ENCODE peak calls at places on chromosomes 3 and 15, in ten cellular contexts. J is HEK293T; M is GM04504; E is AG20443; W is AG08396; O is stimulated activated CD8-positive, alpha-beta memory T cell treated with anti-CD3 and anti-CD28 coated beads, Interleukin-7, amount 100 ng/mL, for 4 hours; P is GM12892; U is Kasumi-1; X is tibial nerve; L is NCI-H1694 treated with DMSO at 0.1 percent for 48 hours. S is an unnamed sample.

GRCh38 chr3:117298273-117298672 is 588.7 kb downstream of the TUSC7 start:
- DNase-seq in O (no peak), X (no peak), P (no peak), M (no peak), J (no peak), L (no peak), E (no peak), W (no peak), U (no peak), S (no peak)

GRCh38 chr3:80187981-80188380 is 420.2 kb upstream of the ROBO1 start:
- DNase-seq in J (no peak), M (no peak), O (no peak), U (no peak), W (no peak), P (no peak), E (no peak), X (no peak), L (no peak), S (no peak)

GRCh38 chr3:132232231-132232792 is 84.9 kb upstream of the ACP3 start:
- DNase-seq in X (no peak), U (no peak), E (no peak), M (no peak), P (no peak), J (no peak), W (no peak), L (no peak), O (no peak), S (no peak)

GRCh38 chr3:105260385-105260784 is 106.3 kb upstream of the ALCAM start:
- DNase-seq in W (no peak), U (no peak), E (no peak), M (no peak), X (no peak), O (no peak), P (no peak), J (no peak), L (no peak), S (no peak)

GRCh38 chr15:42165081-42165480 is 8.6 kb upstream of the PLA2G4F start:
- DNase-seq in M (peak; percentile 26), L (no peak), J (no peak), X (no peak), U (no peak), W (no peak), P (no peak), O (no peak), E (no peak), S (no peak)

GRCh38 chr3:83218383-83219200 is 1457.1 kb upstream of the GBE1 start:
- DNase-seq in L (no peak), O (no peak), E (no peak), X (no peak), J (no peak), M (no peak), W (no peak), P (no peak), U (no peak), S (no peak)

GRCh38 chr3:48187579-48188265 is 495 bp downstream of the CDC25A start:
- DNase-seq in L (no peak), X (peak; percentile 24), P (no peak), U (no peak), E (peak; percentile 69), J (peak; percentile 34), W (peak; percentile 68), M (no peak), O (no peak), S (no peak)

GRCh38 chr3:183317886-183318845 is 65.1 kb downstream of the B3GNT5 start:
- DNase-seq in M (no peak), W (no peak), U (no peak), L (no peak), O (no peak), E (no peak), P (no peak), X (no peak), J (no peak), S (no peak)

GRCh38 chr3:101038393-101038792 is 45.2 kb upstream of the ABI3BP start:
- DNase-seq in E (peak; percentile 16), U (no peak), O (no peak), J (no peak), X (no peak), W (peak; percentile 12), P (no peak), L (no peak), M (peak; percentile 20), S (no peak)

GRCh38 chr3:58237940-58238681 is 519 bp downstream of the ABHD6 start:
- DNase-seq in P (peak; percentile 26), X (peak; percentile 21), M (no peak), E (no peak), J (peak; percentile 36), L (no peak), O (peak; percentile 23), W (peak; percentile 71), U (peak; percentile 52), S (no peak)

GRCh38 chr3:99953596-99953995 is 135.9 kb downstream of the CMSS1 start:
- DNase-seq in E (no peak), W (no peak), P (no peak), O (no peak), U (no peak), M (no peak), X (no peak), L (no peak), J (no peak), S (no peak)

GRCh38 chr15:100113351-100114075 is 228.3 kb downstream of the ADAMTS17 start:
- DNase-seq in J (no peak), O (no peak), W (no peak), L (no peak), U (no peak), E (no peak), M (no peak), X (no peak), P (no peak), S (no peak)

GRCh38 chr3:197352382-197352781 is 54.0 kb upstream of the DLG1 start:
- DNase-seq in M (peak; percentile 78), W (no peak), U (no peak), P (no peak), O (no peak), X (no peak), J (no peak), E (peak; percentile 82), L (no peak), S (no peak)

GRCh38 chr15:84871428-84871985 is 13.0 kb upstream of the SLC28A1 start:
- DNase-seq in P (no peak), L (no peak), W (no peak), O (no peak), E (no peak), J (no peak), U (no peak), M (no peak), X (no peak), S (no peak)

GRCh38 chr15:40449275-40449674 is 8.5 kb downstream of the BAHD1 start:
- DNase-seq in U (no peak), O (no peak), E (no peak), X (no peak), M (no peak), J (no peak), L (no peak), W (no peak), P (no peak), S (no peak)

GRCh38 chr15:25342629-25343028 is 96.2 kb downstream of the UBE3A start:
- DNase-seq in X (no peak), E (no peak), O (no peak), J (no peak), M (no peak), U (no peak), W (no peak), P (no peak), L (no peak), S (no peak)

GRCh38 chr15:52137432-52138357 is 25.1 kb upstream of the BCL2L10 start:
- DNase-seq in P (no peak), E (no peak), O (no peak), J (no peak), W (no peak), X (no peak), L (no peak), U (peak; percentile 92), M (no peak), S (no peak)

GRCh38 chr3:120753831-120754230 is 11.3 kb downstream of the GTF2E1 start:
- DNase-seq in X (no peak), L (no peak), J (no peak), W (no peak), O (no peak), P (no peak), E (no peak), M (no peak), U (no peak), S (no peak)

GRCh38 chr3:108182339-108182738 is 39.9 kb downstream of the IFT57 start:
- DNase-seq in P (no peak), M (no peak), O (no peak), J (peak; percentile 8), L (no peak), W (no peak), X (no peak), U (no peak), E (no peak), S (no peak)

GRCh38 chr3:133956333-133956732 is 60.7 kb upstream of the RAB6B start:
- DNase-seq in E (no peak), U (no peak), M (no peak), L (no peak), O (no peak), J (no peak), P (no peak), W (no peak), X (no peak), S (no peak)

GRCh38 chr15:25408428-25408827 is 30.4 kb downstream of the UBE3A start:
- DNase-seq in E (peak; percentile 7), W (no peak), X (no peak), O (no peak), P (no peak), U (no peak), M (no peak), L (no peak), J (no peak), S (no peak)

GRCh38 chr3:141793476-141794260 is 30.5 kb downstream of the GRK7 start:
- DNase-seq in U (no peak), P (no peak), X (no peak), L (no peak), W (no peak), E (no peak), O (no peak), M (no peak), J (no peak), S (no peak)

GRCh38 chr15:68652141-68652540 is 73.3 kb downstream of the CORO2B start:
- DNase-seq in X (no peak), E (no peak), U (no peak), M (no peak), J (no peak), O (no peak), L (peak; percentile 60), P (no peak), W (peak; percentile 32), S (peak; percentile 67)

GRCh38 chr3:69504232-69504631 is 118.3 kb upstream of the FRMD4B start:
- DNase-seq in U (no peak), P (no peak), O (no peak), W (no peak), E (no peak), X (no peak), L (no peak), J (no peak), M (no peak), S (no peak)

GRCh38 chr15:38844683-38845195 is 280.1 kb upstream of the RASGRP1 start:
- DNase-seq in W (no peak), U (no peak), P (no peak), J (no peak), O (no peak), X (no peak), E (no peak), M (no peak), L (no peak), S (no peak)

GRCh38 chr3:86978111-86978528 is 12.8 kb downstream of the VGLL3 start:
- DNase-seq in X (peak; percentile 37), U (no peak), J (no peak), P (no peak), L (no peak), E (peak; percentile 55), W (no peak), O (no peak), M (no peak), S (no peak)

GRCh38 chr3:61848885-61849284 is 287.5 kb downstream of the PTPRG start:
- DNase-seq in L (no peak), J (no peak), O (no peak), E (peak; percentile 70), P (no peak), X (no peak), W (no peak), M (peak; percentile 67), U (peak; percentile 33), S (no peak)

GRCh38 chr15:94743668-94744067 is 512.3 kb downstream of the MCTP2 start:
- DNase-seq in M (no peak), P (no peak), O (no peak), U (no peak), J (no peak), X (no peak), W (no peak), L (no peak), E (no peak), S (no peak)

S was measured in vagina.